ENCODE peak calls at places on chromosomes 16 and 17, in five cellular contexts. S, U, K, B and L are unnamed samples.

GRCh38 chr16:47780213-47780612 is 319.1 kb downstream of the PHKB start:
- DNase-seq in B (no peak), U (no peak), S (no peak), K (no peak), L (no peak)

GRCh38 chr16:60107467-60107866 is 1373.4 kb upstream of the GOT2 start:
- DNase-seq in S (no peak), U (no peak), K (no peak), B (no peak), L (no peak)

GRCh38 chr17:68437979-68438877 is 19.1 kb downstream of the WIPI1 start:
- DNase-seq in S (no peak), U (no peak), K (peak; percentile 68), B (no peak), L (no peak)

GRCh38 chr16:8782673-8783072 is 14.8 kb downstream of the TMEM186 start:
- DNase-seq in K (no peak), S (no peak), B (no peak), U (no peak), L (no peak)

GRCh38 chr16:10629592-10629963 is 49.2 kb upstream of the EMP2 start:
- DNase-seq in S (no peak), U (no peak), K (no peak), B (no peak), L (no peak)

GRCh38 chr17:954431-955164 is 25.0 kb downstream of the NXN start:
- DNase-seq in K (no peak), U (peak; percentile 61), S (no peak), B (no peak), L (no peak)

GRCh38 chr16:76235025-76235424 is 42.2 kb upstream of the CNTNAP4 start:
- DNase-seq in K (no peak), B (no peak), U (no peak), S (no peak), L (no peak)

GRCh38 chr17:65013613-65014391 is 42.7 kb downstream of the GNA13 start:
- DNase-seq in S (no peak), K (no peak), B (no peak), U (no peak), L (no peak)

GRCh38 chr16:3997231-3997841 is 116.8 kb upstream of the CREBBP start:
- DNase-seq in S (no peak), B (peak; percentile 60), K (no peak), U (no peak), L (no peak)

GRCh38 chr16:4003166-4003565 is 113.1 kb downstream of the ADCY9 start:
- DNase-seq in S (no peak), U (peak; percentile 32), B (no peak), K (no peak), L (no peak)

GRCh38 chr16:3999890-4000325 is 116.3 kb downstream of the ADCY9 start:
- DNase-seq in K (no peak), B (no peak), S (no peak), U (no peak), L (no peak)

GRCh38 chr16:3999479-3999868 is 116.8 kb downstream of the ADCY9 start:
- DNase-seq in U (peak; percentile 77), S (peak; percentile 86), B (peak; percentile 55), K (no peak), L (no peak)

DNA sequence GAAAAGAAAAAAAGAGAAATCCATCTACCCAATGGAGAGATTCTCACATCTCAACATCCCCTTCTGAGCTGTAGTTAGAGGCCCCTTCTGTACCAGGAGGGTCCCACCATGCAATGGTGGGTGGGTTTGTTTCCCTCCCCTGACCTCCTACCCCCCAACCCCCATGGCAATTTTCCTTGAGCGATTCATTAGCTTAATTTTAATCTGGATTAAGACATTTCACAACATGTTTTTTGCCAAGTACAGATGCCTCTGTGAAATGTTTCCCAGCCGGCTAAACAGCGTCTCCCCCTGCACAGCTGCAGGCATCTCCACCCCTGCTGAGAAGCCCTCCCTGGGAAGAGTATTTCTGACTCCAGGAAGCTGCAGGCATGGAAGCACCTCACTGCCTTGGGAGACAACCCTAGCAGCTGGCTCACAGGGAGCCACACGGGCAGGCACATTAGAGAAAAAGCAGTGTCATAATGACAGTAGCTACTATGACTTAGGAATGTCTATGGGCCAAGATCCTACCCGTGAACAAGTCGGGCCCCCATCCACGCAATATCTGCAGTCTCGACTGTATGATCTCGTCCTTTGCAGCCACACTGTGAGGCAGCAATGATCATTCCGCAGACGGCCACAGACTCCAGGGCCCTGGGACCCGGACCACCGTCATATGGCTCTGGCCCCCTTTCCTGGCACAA is 117.3 kb downstream of the ADCY9 start:
- DNase-seq in U (peak; percentile 67), K (no peak), S (peak; percentile 65), B (no peak), L (no peak)
- H3K27ac ChIP-seq in U (peak overlapping the region; percentile 61), K (peak overlapping the region; percentile 40), S (peak overlapping the region; percentile 74), B (no peak overlapping the region), L (no peak overlapping the region)

GRCh38 chr17:19651461-19652238 is 3.1 kb downstream of the ALDH3A2 start:
- DNase-seq in B (no peak), K (no peak), S (no peak), U (no peak), L (no peak)
- H3K27ac ChIP-seq in B (no peak overlapping the region), K (peak overlapping the region; percentile 8), S (no peak overlapping the region), U (peak overlapping the region; percentile 38), L (peak overlapping the region; percentile 67)

GRCh38 chr17:17757944-17758343 is 76.7 kb downstream of the RAI1 start:
- DNase-seq in B (no peak), U (no peak), K (no peak), S (no peak), L (no peak)
- H3K27ac ChIP-seq in B (no peak overlapping the region), U (no peak overlapping the region), K (no peak overlapping the region), S (no peak overlapping the region), L (peak overlapping the region; percentile 87)

DNA sequence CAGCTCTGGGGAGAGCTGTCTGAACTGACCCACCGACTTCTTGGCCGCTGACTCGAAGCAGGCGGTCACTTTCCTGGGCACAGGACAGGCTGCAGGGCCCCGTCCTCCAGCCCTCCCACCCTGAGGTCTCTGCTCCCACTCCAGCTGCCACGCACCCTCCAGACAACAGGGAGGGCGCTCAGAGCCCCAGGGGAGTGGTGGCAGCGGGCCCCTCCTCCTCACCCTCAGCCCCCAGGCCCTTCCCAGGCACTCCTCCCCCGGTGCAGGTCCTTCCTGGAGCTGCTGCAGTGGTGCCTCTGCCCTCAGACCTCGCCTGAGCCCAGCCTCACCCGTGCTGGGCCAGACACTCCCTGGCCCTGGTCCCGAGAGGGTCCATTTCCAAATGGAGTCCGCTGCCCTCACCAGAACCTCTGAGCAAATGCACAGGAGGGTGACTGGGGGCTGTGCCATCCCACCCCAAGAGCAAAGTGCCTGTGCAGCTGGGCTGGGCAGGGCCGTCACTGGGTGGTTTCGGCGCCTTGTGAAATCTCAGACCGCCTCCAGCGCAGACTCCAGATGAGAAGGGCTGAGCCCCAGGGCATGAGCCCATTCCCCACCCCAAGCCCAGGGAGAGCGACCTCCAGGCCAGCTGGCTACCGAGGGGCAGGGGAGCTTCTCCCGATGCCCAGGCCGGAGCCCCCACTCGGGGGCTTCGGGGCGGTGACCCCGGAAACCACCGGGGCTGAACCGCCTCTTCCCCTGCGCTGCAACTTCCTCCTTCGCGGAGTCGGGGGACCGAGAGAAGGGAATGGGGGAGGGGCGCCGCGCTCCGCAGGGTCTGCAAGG is 717 bp downstream of the CYBA start:
- DNase-seq in B (peak; percentile 71), S (no peak), U (no peak), K (peak; percentile 65), L (no peak)
- H3K27ac ChIP-seq in B (no peak overlapping the region), S (no peak overlapping the region), U (peak overlapping the region; percentile 41), K (peak overlapping the region; percentile 88), L (peak overlapping the region; percentile 58)

GRCh38 chr16:67116388-67117311 is 6.9 kb downstream of the PHAF1 start:
- DNase-seq in U (no peak), S (no peak), K (no peak), B (no peak), L (no peak)
- H3K27ac ChIP-seq in U (peak overlapping the region; percentile 67), S (no peak overlapping the region), K (no peak overlapping the region), B (no peak overlapping the region), L (peak overlapping the region; percentile 65)

GRCh38 chr17:75084039-75084660 is 3.6 kb upstream of the SLC16A5 start:
- DNase-seq in U (no peak), K (no peak), B (no peak), S (no peak), L (no peak)
- H3K27ac ChIP-seq in U (no peak overlapping the region), K (peak overlapping the region; percentile 8), B (no peak overlapping the region), S (no peak overlapping the region), L (no peak overlapping the region)

GRCh38 chr16:89712476-89712805 is 8.3 kb downstream of the VPS9D1 start:
- DNase-seq in B (peak; percentile 34), S (no peak), K (no peak), U (no peak), L (no peak)
- H3K27ac ChIP-seq in B (no peak overlapping the region), S (no peak overlapping the region), K (no peak overlapping the region), U (no peak overlapping the region), L (no peak overlapping the region)

GRCh38 chr17:81403671-81404534 is 8.6 kb downstream of the BAHCC1 start:
- DNase-seq in S (peak; percentile 62), U (no peak), K (no peak), B (no peak), L (no peak)
- H3K27ac ChIP-seq in S (peak overlapping the region; percentile 69), U (peak overlapping the region; percentile 99), K (peak overlapping the region; percentile 95), B (no peak overlapping the region), L (no peak overlapping the region)

GRCh38 chr17:8227238-8227581 is 16.8 kb upstream of the AURKB start:
- DNase-seq in S (no peak), B (no peak), K (no peak), U (no peak), L (no peak)

GRCh38 chr17:8223356-8224063 is 13.1 kb upstream of the AURKB start:
- DNase-seq in S (peak; percentile 75), K (peak; percentile 74), B (peak; percentile 85), U (peak; percentile 85), L (peak; percentile 62)

GRCh38 chr17:8225813-8226535 is 15.6 kb upstream of the AURKB start:
- DNase-seq in K (peak; percentile 54), B (peak; percentile 83), U (no peak), S (no peak), L (peak; percentile 8)

GRCh38 chr17:8224891-8225812 is 14.8 kb upstream of the AURKB start:
- DNase-seq in K (no peak), S (no peak), B (no peak), U (no peak), L (no peak)

GRCh38 chr17:8226536-8227237 is 16.3 kb upstream of the AURKB start:
- DNase-seq in K (peak; percentile 81), B (peak; percentile 94), S (peak; percentile 82), U (peak; percentile 82), L (peak; percentile 79)
- H3K27ac ChIP-seq in K (peak overlapping the region; percentile 76), B (no peak overlapping the region), S (peak overlapping the region; percentile 72), U (peak overlapping the region; percentile 78), L (peak overlapping the region; percentile 90)

DNA sequence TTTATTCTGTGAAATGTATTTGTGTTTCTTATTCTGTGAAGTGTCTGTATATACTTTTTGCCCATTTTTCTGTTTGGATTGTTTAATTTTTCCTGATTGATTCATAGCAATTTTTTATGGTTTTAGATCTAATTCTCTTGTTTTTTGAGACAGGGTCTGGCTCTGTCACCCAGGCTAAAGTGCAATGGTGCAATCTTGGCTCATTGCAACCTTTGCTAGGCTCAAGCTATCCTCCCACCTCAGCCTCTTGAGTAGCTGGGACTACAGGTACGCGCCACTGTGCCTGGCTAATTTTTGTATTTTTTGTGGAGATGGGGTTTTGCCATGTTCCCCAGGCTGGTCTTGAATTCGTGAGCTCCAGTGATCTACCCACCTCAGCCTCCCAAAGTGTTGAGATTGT is 31.5 kb downstream of the NF1 start:
- DNase-seq in S (no peak), U (no peak), B (no peak), K (no peak), L (no peak)
- H3K27ac ChIP-seq in S (no peak overlapping the region), U (no peak overlapping the region), B (no peak overlapping the region), K (no peak overlapping the region), L (no peak overlapping the region)